ENCODE peak calls at places on chromosomes 5 and 9, in four cellular contexts. One of them, this sample, is unnamed.

GRCh38 chr5:88667187-88668141 is 215.5 kb downstream of the MEF2C start:
- DNase-seq in fibroblast of mammary gland: no peak
- DNase-seq in astrocyte: no peak
- DNase-seq in testis: no peak
- DNase-seq in this sample: no peak

GRCh38 chr9:136046555-136046921 is 48.6 kb downstream of the NACC2 start:
- DNase-seq in astrocyte: no peak
- DNase-seq in fibroblast of mammary gland: no peak
- DNase-seq in testis: no peak
- DNase-seq in this sample: no peak

GRCh38 chr9:14185016-14185415 is 128.9 kb downstream of the NFIB start:
- DNase-seq in testis: no peak
- DNase-seq in astrocyte: no peak
- DNase-seq in fibroblast of mammary gland: no peak
- DNase-seq in this sample: no peak

GRCh38 chr5:50553560-50553984 is 112.5 kb upstream of the EMB start:
- DNase-seq in fibroblast of mammary gland: no peak
- DNase-seq in astrocyte: no peak
- DNase-seq in testis: no peak
- DNase-seq in this sample: no peak

GRCh38 chr5:179453616-179454015 is 96.7 kb upstream of the RUFY1 start:
- DNase-seq in testis: no peak
- DNase-seq in astrocyte: no peak
- DNase-seq in fibroblast of mammary gland: no peak
- DNase-seq in this sample: no peak

GRCh38 chr9:71884005-71884404 is 27.0 kb downstream of the ABHD17B start:
- DNase-seq in astrocyte: no peak
- DNase-seq in fibroblast of mammary gland: no peak
- DNase-seq in testis: no peak
- DNase-seq in this sample: no peak

GRCh38 chr9:124969401-124969800 is 28.5 kb upstream of the GOLGA1 start:
- DNase-seq in astrocyte: no peak
- DNase-seq in fibroblast of mammary gland: no peak
- DNase-seq in testis: no peak
- DNase-seq in this sample: no peak

GRCh38 chr9:135531096-135531495 is 9.9 kb downstream of the LCN1 start:
- DNase-seq in fibroblast of mammary gland: no peak
- DNase-seq in astrocyte: no peak
- DNase-seq in testis: no peak
- DNase-seq in this sample: no peak

GRCh38 chr5:14663734-14664269 is 716 bp upstream of the OTULIN start:
- DNase-seq in fibroblast of mammary gland: no peak
- DNase-seq in astrocyte: no peak
- DNase-seq in testis: no peak
- DNase-seq in this sample: peak

GRCh38 chr5:145936401-145937131 is at the start of gene SH3RF2:
- DNase-seq in testis: peak
- DNase-seq in astrocyte: peak
- DNase-seq in fibroblast of mammary gland: peak
- DNase-seq in this sample: peak

GRCh38 chr5:37837101-37838032 is 2.5 kb downstream of the GDNF start:
- DNase-seq in testis: peak
- DNase-seq in fibroblast of mammary gland: peak
- DNase-seq in astrocyte: peak
- DNase-seq in this sample: peak

GRCh38 chr9:34558911-34559615 is 30.5 kb downstream of the CNTFR start:
- DNase-seq in fibroblast of mammary gland: no peak
- DNase-seq in testis: no peak
- DNase-seq in astrocyte: no peak
- DNase-seq in this sample: no peak

GRCh38 chr9:116165912-116166311 is 12.3 kb downstream of the PAPPA start:
- DNase-seq in testis: no peak
- DNase-seq in fibroblast of mammary gland: peak
- DNase-seq in astrocyte: no peak
- DNase-seq in this sample: no peak

GRCh38 chr9:116162241-116162781 is 8.7 kb downstream of the PAPPA start:
- DNase-seq in fibroblast of mammary gland: no peak
- DNase-seq in testis: no peak
- DNase-seq in astrocyte: no peak
- DNase-seq in this sample: no peak

GRCh38 chr9:116163293-116164055 is 9.9 kb downstream of the PAPPA start:
- DNase-seq in fibroblast of mammary gland: peak
- DNase-seq in astrocyte: no peak
- DNase-seq in testis: no peak
- DNase-seq in this sample: no peak

GRCh38 chr9:116168231-116168630 is 14.6 kb downstream of the PAPPA start:
- DNase-seq in fibroblast of mammary gland: no peak
- DNase-seq in astrocyte: no peak
- DNase-seq in testis: no peak
- DNase-seq in this sample: no peak

DNA sequence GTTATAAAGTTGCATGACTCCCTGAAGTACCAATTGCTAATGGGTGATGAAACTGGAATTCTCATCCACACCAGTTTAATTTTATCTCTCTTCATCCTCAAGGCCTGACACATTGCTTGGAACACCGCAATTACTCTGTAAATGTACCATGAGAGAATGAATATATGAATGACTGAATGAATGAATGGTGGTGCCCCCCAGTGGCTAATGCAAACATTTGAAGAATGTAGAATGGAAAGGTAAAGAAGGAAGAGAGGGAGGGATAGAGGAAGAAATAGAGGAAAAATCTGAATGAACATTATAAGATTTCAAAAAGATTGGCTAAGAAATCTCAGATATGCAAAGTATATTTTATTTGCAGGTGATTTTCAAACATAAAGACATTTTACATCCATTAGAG is 13.1 kb downstream of the PAPPA start:
- DNase-seq in fibroblast of mammary gland: no peak
- DNase-seq in testis: no peak
- DNase-seq in astrocyte: no peak
- DNase-seq in this sample: no peak
- TF ChIP-seq CTCF in fibroblast of mammary gland: peak
- TF ChIP-seq CTCF in testis: no peak
- TF ChIP-seq CTCF in astrocyte: peak
- TF ChIP-seq CTCF in this sample: no peak

GRCh38 chr9:88076286-88077070 is 61.8 kb downstream of the SPATA31C2 start:
- DNase-seq in astrocyte: peak
- DNase-seq in fibroblast of mammary gland: peak
- DNase-seq in testis: peak
- DNase-seq in this sample: peak
- TF ChIP-seq CTCF in astrocyte: no peak
- TF ChIP-seq CTCF in fibroblast of mammary gland: peak
- TF ChIP-seq CTCF in testis: no peak
- TF ChIP-seq CTCF in this sample: no peak

DNA sequence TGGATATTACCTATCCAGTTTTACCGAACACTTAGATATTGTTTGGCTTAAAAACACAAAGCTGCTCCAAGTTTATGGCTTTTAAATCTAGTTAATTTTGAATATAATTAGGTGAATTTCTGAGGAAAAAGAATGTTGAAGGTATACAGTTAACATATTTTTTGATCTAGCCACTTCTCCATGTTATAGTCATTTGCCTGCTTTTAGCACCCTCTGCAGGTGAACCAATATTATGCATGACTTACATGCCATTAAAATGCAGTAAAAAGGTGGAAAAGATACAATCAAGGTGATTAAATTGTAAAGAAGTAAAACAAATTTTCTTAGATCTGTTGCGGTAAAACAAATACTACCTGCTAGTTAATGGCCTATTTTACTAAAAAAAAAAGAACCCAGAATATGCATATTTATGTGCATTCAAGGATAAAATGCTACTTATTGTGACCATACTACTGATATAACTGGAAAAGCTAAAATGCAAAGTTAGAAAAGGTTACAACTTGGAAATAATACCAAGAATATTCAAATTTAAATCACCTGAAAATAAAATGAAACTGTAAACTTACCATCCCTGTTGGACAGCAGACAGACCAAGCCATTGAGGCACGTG is 132.1 kb downstream of the AP3B1 start:
- DNase-seq in testis: no peak
- DNase-seq in fibroblast of mammary gland: peak
- DNase-seq in astrocyte: peak
- DNase-seq in this sample: peak
- TF ChIP-seq CTCF in testis: peak
- TF ChIP-seq CTCF in fibroblast of mammary gland: peak
- TF ChIP-seq CTCF in astrocyte: peak
- TF ChIP-seq CTCF in this sample: peak

GRCh38 chr5:140840978-140841962 is at the start of gene PCDHA8:
- DNase-seq in testis: peak
- DNase-seq in astrocyte: no peak
- DNase-seq in fibroblast of mammary gland: no peak
- DNase-seq in this sample: no peak
- TF ChIP-seq CTCF in testis: peak
- TF ChIP-seq CTCF in astrocyte: peak
- TF ChIP-seq CTCF in fibroblast of mammary gland: peak
- TF ChIP-seq CTCF in this sample: no peak

DNA sequence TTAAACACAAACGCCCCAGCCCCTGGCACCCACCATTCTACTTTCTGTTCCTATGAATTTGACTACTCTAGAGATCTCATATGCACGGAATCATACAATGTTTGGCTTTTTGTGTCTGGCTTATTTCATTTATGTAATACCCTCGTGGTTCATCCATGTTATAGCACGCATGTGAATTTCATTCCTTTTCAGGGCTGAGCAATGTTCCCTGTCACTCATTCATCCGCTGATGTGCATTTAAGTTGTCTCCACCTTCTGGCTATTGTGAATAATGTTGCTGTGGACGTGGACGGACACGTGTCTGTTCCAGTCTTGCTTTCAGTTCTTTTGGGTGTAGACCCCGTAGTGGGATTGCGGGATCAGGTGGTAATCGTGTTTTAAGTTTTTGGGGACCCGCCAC is 79.9 kb upstream of the BARHL1 start:
- DNase-seq in astrocyte: no peak
- DNase-seq in fibroblast of mammary gland: no peak
- DNase-seq in testis: no peak
- DNase-seq in this sample: no peak
- TF ChIP-seq CTCF in astrocyte: no peak
- TF ChIP-seq CTCF in fibroblast of mammary gland: no peak
- TF ChIP-seq CTCF in testis: no peak
- TF ChIP-seq CTCF in this sample: no peak

GRCh38 chr5:9513825-9514224 is 32.0 kb downstream of the SEMA5A start:
- DNase-seq in testis: peak
- DNase-seq in astrocyte: no peak
- DNase-seq in fibroblast of mammary gland: peak
- DNase-seq in this sample: no peak
- TF ChIP-seq CTCF in testis: no peak
- TF ChIP-seq CTCF in astrocyte: peak
- TF ChIP-seq CTCF in fibroblast of mammary gland: peak
- TF ChIP-seq CTCF in this sample: no peak

DNA sequence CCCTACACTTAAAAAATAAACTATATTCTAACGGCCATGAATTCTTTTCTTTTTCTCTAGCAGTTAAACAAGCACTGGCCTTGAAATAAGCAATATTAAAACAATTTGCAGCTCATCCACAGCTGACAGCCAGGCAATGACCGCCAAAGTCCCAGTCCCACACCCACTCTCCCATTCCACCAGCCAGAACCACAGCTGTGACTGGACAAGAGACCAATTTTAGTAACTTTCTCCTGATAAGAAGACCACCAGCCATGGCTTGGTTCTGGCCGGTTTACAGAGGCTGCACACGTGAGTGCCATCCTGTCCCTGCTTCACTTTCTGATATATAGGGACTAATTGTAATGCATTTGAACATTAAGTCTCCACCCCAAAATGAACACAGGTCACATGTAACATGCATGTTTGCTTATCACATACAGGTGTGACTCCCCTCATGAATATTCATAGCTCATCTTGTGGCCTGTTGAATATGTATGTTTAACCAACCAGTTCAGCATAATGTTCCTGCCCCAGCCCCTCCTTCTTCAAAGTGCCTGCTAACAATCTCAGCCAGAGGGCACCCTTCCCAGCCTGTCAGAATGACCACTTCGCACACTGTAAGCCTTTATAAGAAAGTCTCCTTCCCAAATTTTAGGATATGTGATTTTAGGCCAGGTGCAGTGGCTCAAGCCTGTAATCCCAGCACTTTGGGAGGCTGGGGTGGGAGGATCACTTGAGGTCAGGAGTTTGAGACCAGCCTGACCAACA is 23.9 kb upstream of the FANCC start:
- DNase-seq in fibroblast of mammary gland: peak
- DNase-seq in testis: peak
- DNase-seq in astrocyte: no peak
- DNase-seq in this sample: no peak
- TF ChIP-seq CTCF in fibroblast of mammary gland: peak
- TF ChIP-seq CTCF in testis: no peak
- TF ChIP-seq CTCF in astrocyte: no peak
- TF ChIP-seq CTCF in this sample: no peak

GRCh38 chr5:172848419-172848818 is 14.4 kb downstream of the ERGIC1 start:
- DNase-seq in fibroblast of mammary gland: no peak
- DNase-seq in testis: no peak
- DNase-seq in astrocyte: no peak
- DNase-seq in this sample: no peak
- TF ChIP-seq CTCF in fibroblast of mammary gland: no peak
- TF ChIP-seq CTCF in testis: no peak
- TF ChIP-seq CTCF in astrocyte: no peak
- TF ChIP-seq CTCF in this sample: no peak

DNA sequence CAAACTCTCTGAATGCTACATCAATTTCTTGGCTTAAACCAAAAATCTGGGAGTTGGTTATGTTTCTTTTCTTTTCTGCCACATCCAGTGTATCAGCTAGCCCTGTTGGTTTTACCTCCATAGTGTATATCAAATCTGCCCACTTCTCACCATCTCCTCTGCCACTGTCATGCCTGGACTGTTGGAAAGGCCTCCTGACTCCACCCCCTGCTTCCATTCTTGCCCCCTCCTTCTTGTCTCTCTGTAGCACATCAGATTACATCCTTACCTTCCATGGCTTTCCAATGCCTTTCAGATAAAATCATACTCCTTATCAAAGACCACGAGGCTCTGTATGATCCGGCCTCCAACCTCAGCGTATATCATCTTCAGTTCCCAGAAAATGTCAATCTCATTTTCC is 35.4 kb downstream of the STXBP1 start:
- DNase-seq in fibroblast of mammary gland: no peak
- DNase-seq in testis: no peak
- DNase-seq in astrocyte: no peak
- DNase-seq in this sample: no peak
- TF ChIP-seq CTCF in fibroblast of mammary gland: no peak
- TF ChIP-seq CTCF in testis: no peak
- TF ChIP-seq CTCF in astrocyte: no peak
- TF ChIP-seq CTCF in this sample: no peak

DNA sequence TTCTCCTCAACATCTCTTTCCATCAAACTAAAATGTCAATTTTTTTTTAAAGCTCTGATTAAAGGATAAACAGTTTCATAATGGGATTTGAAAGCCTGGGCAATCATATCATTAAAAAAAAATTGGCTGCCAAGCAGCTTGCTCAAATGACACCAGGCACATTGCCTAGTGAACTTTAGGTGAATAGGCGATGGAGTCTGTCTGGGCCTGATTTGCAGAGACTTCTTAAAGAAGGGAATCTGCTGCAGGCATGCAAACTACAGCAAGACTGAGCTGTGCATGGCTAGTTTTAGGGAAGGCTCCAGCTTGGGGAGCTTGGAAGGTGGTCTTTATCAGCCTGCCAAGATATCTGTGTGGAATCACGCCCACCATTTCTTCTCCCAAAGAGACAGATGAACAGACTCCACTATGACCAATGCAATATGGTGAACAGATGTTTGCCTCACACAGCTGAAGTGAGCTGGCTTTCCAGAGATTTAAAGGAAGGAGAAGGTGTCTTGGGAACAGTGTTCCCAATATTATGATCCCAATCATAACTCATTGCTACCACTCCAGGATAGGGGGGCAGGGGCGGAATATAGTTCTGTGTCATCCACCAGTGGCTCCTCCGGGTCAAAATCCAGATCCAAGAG is 129.1 kb upstream of the HMHB1 start:
- DNase-seq in astrocyte: no peak
- DNase-seq in fibroblast of mammary gland: peak
- DNase-seq in testis: no peak
- DNase-seq in this sample: no peak
- TF ChIP-seq CTCF in astrocyte: no peak
- TF ChIP-seq CTCF in fibroblast of mammary gland: no peak
- TF ChIP-seq CTCF in testis: no peak
- TF ChIP-seq CTCF in this sample: no peak

This sample was measured in GM13976.